ENCODE peak calls at places on chromosomes 12 and 14, in six cellular contexts. H is type B pancreatic cell; L is activated naive CD8-positive, alpha-beta T cell treated with anti-CD3 and anti-CD28 coated beads, Interleukin-2, amount 50 U/mL, for 24 hours; M is left kidney; F is T follicular helper cell; O is activated CD8-positive, alpha-beta memory T cell treated with anti-CD3 and anti-CD28 coated beads for 24 hours. A is an unnamed sample.
A peak's percentile ranks its signal among the peaks of the same experiment; 100 is the strongest.

GRCh38 chr14:96271421-96271762 is 15.4 kb downstream of the BDKRB1 start:
- DNase-seq in O (no peak), H (no peak), L (no peak), M (no peak), F (no peak), A (no peak)

GRCh38 chr12:114167431-114167830 is 201.3 kb upstream of the RBM19 start:
- DNase-seq in M (no peak), O (no peak), H (no peak), L (no peak), F (no peak), A (no peak)

GRCh38 chr12:102063066-102063465 is 1.3 kb upstream of the WASHC3 start:
- DNase-seq in F (no peak), O (no peak), H (no peak), M (no peak), L (no peak), A (peak; percentile 42)

GRCh38 chr14:60266021-60266937 is 17.3 kb downstream of the PPM1A start:
- DNase-seq in H (no peak), O (no peak), L (no peak), M (no peak), F (no peak), A (peak; percentile 74)

GRCh38 chr12:27808831-27809230 is 28.8 kb upstream of the MANSC4 start:
- DNase-seq in F (no peak), O (no peak), L (no peak), M (no peak), H (no peak), A (no peak)

GRCh38 chr12:107436376-107436775 is 249.2 kb upstream of the PWP1 start:
- DNase-seq in O (no peak), F (no peak), L (no peak), M (peak; percentile 29), H (no peak), A (peak; percentile 81)

GRCh38 chr14:102392506-102392905 is 29.8 kb downstream of the TECPR2 start:
- DNase-seq in M (no peak), H (no peak), F (no peak), L (no peak), O (no peak), A (no peak)

GRCh38 chr14:34437729-34438080 is 24.3 kb downstream of the SPTSSA start:
- DNase-seq in O (no peak), L (no peak), M (no peak), H (no peak), F (no peak), A (no peak)

GRCh38 chr14:35414365-35414764 is 9.8 kb upstream of the NFKBIA start:
- DNase-seq in O (no peak), M (peak; percentile 26), H (no peak), L (no peak), F (no peak), A (peak; percentile 39)

GRCh38 chr14:92985521-92985920 is 62.6 kb downstream of the CHGA start:
- DNase-seq in M (no peak), O (no peak), H (no peak), F (no peak), L (no peak), A (no peak)

GRCh38 chr12:57214398-57214781 is 2.2 kb upstream of the NXPH4 start:
- DNase-seq in O (peak; percentile 85), M (peak; percentile 88), F (peak; percentile 59), H (no peak), L (peak; percentile 77), A (peak; percentile 93)

GRCh38 chr12:94172973-94173372 is 24.6 kb downstream of the PLXNC1 start:
- DNase-seq in M (no peak), O (no peak), F (no peak), L (no peak), H (no peak), A (no peak)

GRCh38 chr12:106841471-106842302 is 67.2 kb downstream of the RIC8B start:
- DNase-seq in F (peak; percentile 11), O (no peak), L (peak; percentile 9), H (no peak), M (peak; percentile 70), A (peak; percentile 59)